ENCODE peak calls at places on chromosomes 11 and 22, in four cellular contexts. C is A549, M is gastrocnemius medialis, H is AG04450. J is an unnamed sample.
A peak's percentile ranks its signal among the peaks of the same experiment; 100 is the strongest.

GRCh38 chr22:26892401-26893033 is 235.1 kb downstream of the MIAT start:
- DNase-seq in C (peak; percentile 24), H (no peak), M (no peak), J (no peak)

GRCh38 chr11:67463186-67463585 is 5.9 kb downstream of the TMEM134 start:
- DNase-seq in H (no peak), M (no peak), C (no peak), J (no peak)

GRCh38 chr22:31680764-31681624 is 19.0 kb upstream of the PISD start:
- DNase-seq in H (no peak), C (no peak), M (no peak), J (no peak)

GRCh38 chr11:96215826-96216225 is 127.2 kb downstream of the MAML2 start:
- DNase-seq in H (no peak), C (no peak), M (no peak), J (no peak)

GRCh38 chr11:13963169-13963948 is 836 bp downstream of the SPON1 start:
- DNase-seq in H (no peak), M (no peak), C (no peak), J (no peak)

GRCh38 chr22:35712672-35713071 is 5.0 kb upstream of the APOL5 start:
- DNase-seq in C (no peak), H (no peak), M (no peak), J (no peak)

GRCh38 chr11:55707029-55707428 is 45.0 kb downstream of the OR4C6 start:
- DNase-seq in C (peak; percentile 38), H (no peak), M (no peak), J (no peak)

GRCh38 chr22:23533771-23534191 is 46.3 kb downstream of the IGLL1 start:
- DNase-seq in H (no peak), M (no peak), C (peak; percentile 28), J (no peak)

GRCh38 chr22:33919591-33920501 is at the start of gene LARGE1:
- DNase-seq in C (peak; percentile 3), M (peak; percentile 46), H (no peak), J (no peak)

GRCh38 chr11:121494355-121495099 is 41.8 kb upstream of the SORL1-AS1 start:
- DNase-seq in C (no peak), H (no peak), M (no peak), J (no peak)

GRCh38 chr11:116692318-116693106 is 80.3 kb downstream of the BUD13 start:
- DNase-seq in H (no peak), C (no peak), M (no peak), J (peak; percentile 67)

GRCh38 chr11:38950882-38951281 is 2352.8 kb upstream of the RAG2 start:
- DNase-seq in C (no peak), M (no peak), H (no peak), J (no peak)

GRCh38 chr11:97615541-97615940 is 1225.7 kb downstream of the JRKL start:
- DNase-seq in H (no peak), C (no peak), M (no peak), J (no peak)

GRCh38 chr11:48083427-48083826 is 103.1 kb downstream of the PTPRJ start:
- DNase-seq in H (no peak), C (no peak), M (no peak), J (no peak)

GRCh38 chr11:114163830-114164401 is 104.4 kb downstream of the ZBTB16 start:
- DNase-seq in H (no peak), M (peak; percentile 90), C (no peak), J (no peak)

GRCh38 chr11:2575611-2576051 is 124.2 kb downstream of the KCNQ1OT1 start:
- DNase-seq in H (no peak), M (peak; percentile 0), C (no peak), J (peak; percentile 72)

GRCh38 chr11:7982582-7983119 is 4.5 kb upstream of the EIF3F start:
- DNase-seq in H (no peak), C (no peak), M (no peak), J (no peak)

GRCh38 chr11:46100670-46101069 is 20.6 kb downstream of the PHF21A start:
- DNase-seq in C (no peak), H (no peak), M (no peak), J (no peak)

GRCh38 chr11:73951797-73952196 is 971 bp downstream of the DNAJB13 start:
- DNase-seq in C (no peak), H (no peak), M (no peak), J (no peak)

GRCh38 chr11:72782081-72782920 is 11.5 kb downstream of the STARD10 start:
- DNase-seq in M (no peak), C (no peak), H (no peak), J (no peak)

GRCh38 chr11:29321293-29322132 is 695.3 kb downstream of the KCNA4 start:
- DNase-seq in C (peak; percentile 45), H (peak; percentile 76), M (no peak), J (no peak)

GRCh38 chr11:63917685-63918523 is 940 bp upstream of the RCOR2 start:
- DNase-seq in H (no peak), M (peak; percentile 81), C (peak; percentile 80), J (no peak)

GRCh38 chr11:69382131-69383128 is 88.5 kb downstream of the MYEOV start:
- DNase-seq in C (no peak), M (peak; percentile 26), H (no peak), J (no peak)

GRCh38 chr11:8335683-8336082 is 72.0 kb upstream of the LMO1 start:
- DNase-seq in C (no peak), H (no peak), M (no peak), J (no peak)

GRCh38 chr11:95831198-95831883 is 41.0 kb downstream of the CEP57 start:
- DNase-seq in C (no peak), M (no peak), H (peak; percentile 85), J (no peak)

GRCh38 chr22:46542011-46542985 is 4.9 kb upstream of the CELSR1 start:
- DNase-seq in C (peak; percentile 72), H (no peak), M (peak; percentile 39), J (peak; percentile 94)

GRCh38 chr22:41106122-41106968 is 14.0 kb downstream of the EP300 start:
- DNase-seq in M (no peak), C (peak; percentile 16), H (no peak), J (no peak)

GRCh38 chr22:18071968-18072310 is 5.9 kb upstream of the PEX26 start:
- DNase-seq in M (no peak), C (no peak), H (no peak), J (no peak)
- TF ChIP-seq CTCF in M (no peak), C (no peak), H (no peak), J (no peak)

DNA sequence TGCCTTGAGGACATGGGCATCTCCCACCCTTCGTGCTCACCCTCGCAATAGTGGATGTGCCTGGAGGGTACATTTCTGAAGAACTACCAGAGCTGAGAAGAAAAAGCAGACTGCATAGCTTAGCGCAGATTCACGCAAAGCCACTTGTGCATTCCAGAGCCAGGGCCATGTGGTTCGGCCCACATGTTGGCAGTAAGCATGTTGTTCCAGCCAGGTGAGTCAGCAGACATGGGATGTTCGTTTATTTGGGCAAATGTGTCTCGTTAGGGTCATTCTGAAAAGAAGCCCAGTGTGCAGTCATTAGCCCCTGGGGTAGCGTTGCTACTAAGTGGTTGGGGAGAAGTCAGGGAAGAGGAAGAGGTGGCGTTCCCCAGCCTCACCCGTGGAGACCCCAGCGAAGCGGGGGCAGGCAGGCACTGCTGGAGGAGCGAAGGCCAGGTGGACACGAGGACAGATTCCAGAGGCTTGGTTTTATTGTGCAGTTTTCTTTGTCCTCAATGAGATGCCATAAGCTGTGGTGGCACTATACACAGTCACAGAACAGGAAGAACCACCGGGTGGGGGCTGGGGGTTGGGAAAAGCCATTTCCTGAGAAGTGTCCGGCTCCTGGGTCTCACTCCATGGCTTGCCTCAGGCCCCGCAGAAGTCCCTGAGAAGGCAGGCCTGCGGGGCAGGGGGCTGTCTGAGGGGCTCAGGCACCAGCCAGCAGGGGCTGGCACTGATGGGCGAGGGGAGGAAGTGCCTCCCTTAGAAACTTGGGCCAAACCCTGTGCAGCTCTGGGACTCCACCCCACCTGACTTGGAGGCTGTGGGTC is 5.0 kb downstream of the THY1 start:
- DNase-seq in C (no peak), M (no peak), H (peak; percentile 80), J (peak; percentile 46)
- H3K4me3 ChIP-seq in C (no peak overlapping the region), M (no peak overlapping the region), H (no peak overlapping the region), J (no peak overlapping the region)

GRCh38 chr11:130449996-130450419 is 1.6 kb downstream of the ADAMTS15 start:
- DNase-seq in C (no peak), H (no peak), M (peak; percentile 78), J (peak; percentile 34)
- TF ChIP-seq CTCF in C (no peak), H (peak; percentile 77), M (peak; percentile 50), J (no peak)

DNA sequence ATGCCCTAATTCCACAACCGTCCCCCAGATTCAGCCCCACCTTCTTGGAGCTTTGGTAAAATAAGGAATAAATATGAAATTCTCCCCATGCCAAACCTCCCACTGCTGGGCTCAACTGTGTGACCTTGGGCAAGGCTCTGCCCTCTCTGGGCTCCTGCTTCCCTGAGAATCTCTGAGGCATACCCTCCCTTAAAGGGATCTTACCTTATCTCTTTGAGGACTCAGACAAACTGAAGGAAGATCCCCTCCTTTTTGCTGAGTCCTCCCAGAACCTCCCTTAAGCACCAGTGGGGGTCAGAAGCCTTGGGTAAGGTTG is 2.7 kb downstream of the CD248 start:
- DNase-seq in M (no peak), C (no peak), H (no peak), J (no peak)
- H3K4me3 ChIP-seq in M (peak overlapping the region; percentile 6), C (no peak overlapping the region), H (peak overlapping the region; percentile 87), J (no peak overlapping the region)

GRCh38 chr11:747176-748006 is at the start of gene TALDO1:
- DNase-seq in M (peak; percentile 88), H (peak; percentile 37), C (peak; percentile 88), J (peak; percentile 97)
- TF ChIP-seq CTCF in M (no peak), H (peak; percentile 1), C (no peak), J (no peak)

GRCh38 chr22:36977947-36978660 is 41.1 kb downstream of the TST start:
- DNase-seq in H (peak; percentile 49), C (peak; percentile 84), M (peak; percentile 80), J (peak; percentile 87)
- H3K4me3 ChIP-seq in H (peak overlapping the region; percentile 39), C (peak overlapping the region; percentile 46), M (peak overlapping the region; percentile 51), J (no peak overlapping the region)

GRCh38 chr11:65434057-65434666 is 11.6 kb downstream of the NEAT1 start:
- DNase-seq in H (no peak), M (no peak), C (peak; percentile 26), J (no peak)

GRCh38 chr11:65432133-65432650 is 9.6 kb downstream of the NEAT1 start:
- DNase-seq in C (no peak), H (no peak), M (no peak), J (no peak)

GRCh38 chr11:65431452-65432132 is 9.0 kb downstream of the NEAT1 start:
- DNase-seq in C (peak; percentile 36), M (no peak), H (no peak), J (no peak)

GRCh38 chr11:65433657-65434056 is 11.1 kb downstream of the NEAT1 start:
- DNase-seq in H (no peak), M (no peak), C (peak; percentile 10), J (no peak)

GRCh38 chr11:65432686-65433582 is 10.3 kb downstream of the NEAT1 start:
- DNase-seq in H (no peak), M (no peak), C (peak; percentile 75), J (no peak)
- TF ChIP-seq CTCF in H (peak; percentile 13), M (no peak), C (peak; percentile 52), J (no peak)